ENCODE peak calls at places on chromosomes 6 and 20, in ten cellular contexts. B is SW480, E is head of caudate nucleus, R is transverse colon, Q is lower leg skin, L is H4, P is HepG2, K is Calu3, V is ELF-1, D is Caki2. G is an unnamed sample.

GRCh38 chr6:128208078-128208477 is 307.2 kb upstream of the THEMIS start:
- DNase-seq in P (peak), L (peak), K (no peak), V (no peak), Q (no peak), B (no peak), D (peak), R (no peak), E (no peak), G (peak)

GRCh38 chr6:138654715-138655634 is 118.6 kb upstream of the CCDC28A start:
- DNase-seq in B (peak), K (peak), V (no peak), L (no peak), Q (no peak), E (no peak), R (no peak), D (no peak), P (no peak), G (no peak)

GRCh38 chr20:1283522-1284210 is 17.6 kb downstream of the SNPH start:
- DNase-seq in V (no peak), Q (peak), D (no peak), K (no peak), L (no peak), E (no peak), B (no peak), P (no peak), R (no peak), G (no peak)

GRCh38 chr20:60407938-60408337 is 449.7 kb downstream of the CDH26 start:
- DNase-seq in Q (no peak), L (no peak), B (no peak), R (no peak), K (no peak), E (no peak), V (no peak), D (no peak), P (no peak), G (no peak)

GRCh38 chr6:87684895-87685654 is 17.0 kb downstream of the AKIRIN2 start:
- DNase-seq in P (no peak), R (no peak), Q (no peak), E (no peak), K (no peak), D (no peak), B (no peak), V (no peak), L (no peak), G (no peak)

GRCh38 chr20:51639206-51639832 is 96.8 kb upstream of the NFATC2 start:
- DNase-seq in D (peak), V (peak), L (peak), P (peak), R (peak), Q (peak), B (peak), E (peak), K (peak), G (peak)

GRCh38 chr20:53594068-53595017 is 704 bp upstream of the ZNF217 start:
- DNase-seq in D (peak), Q (peak), R (peak), L (peak), V (peak), P (peak), B (peak), E (peak), K (peak), G (peak)

GRCh38 chr6:106752641-106753040 is 123.3 kb downstream of the QRSL1 start:
- DNase-seq in P (peak), E (no peak), Q (no peak), V (no peak), B (no peak), R (no peak), K (no peak), D (peak), L (no peak), G (no peak)

GRCh38 chr6:84346372-84346771 is 118.9 kb upstream of the CEP162 start:
- DNase-seq in R (no peak), P (no peak), E (no peak), V (no peak), B (no peak), L (no peak), D (no peak), Q (no peak), K (no peak), G (no peak)

GRCh38 chr20:4613718-4614620 is 107.7 kb upstream of the PRND start:
- DNase-seq in R (peak), K (peak), Q (no peak), V (peak), L (peak), D (peak), P (peak), B (peak), E (peak), G (no peak)

GRCh38 chr6:36361071-36361470 is 24.4 kb upstream of the BNIP5 start:
- DNase-seq in P (no peak), Q (no peak), E (no peak), D (no peak), L (no peak), K (no peak), V (no peak), B (no peak), R (no peak), G (no peak)

GRCh38 chr20:58622671-58623578 is 28.2 kb upstream of the STX16 start:
- DNase-seq in V (no peak), L (no peak), B (no peak), E (no peak), Q (no peak), D (no peak), P (no peak), R (no peak), K (no peak), G (no peak)

GRCh38 chr20:10034717-10035571 is at the start of gene ANKEF1:
- DNase-seq in Q (peak), P (peak), B (peak), E (peak), L (peak), D (peak), R (peak), K (peak), V (peak), G (peak)

G was measured in LoVo.